ENCODE peak calls at places on chromosomes 4 and X, in ten cellular contexts. O is stomach, X is natural killer cell, S is mucosa of descending colon, Y is upper lobe of right lung, E is fibroblast of lung, D is astrocyte of the cerebellum, G is sigmoid colon, T is mesothelial cell of epicardium, R is GM13976. F is an unnamed sample.

GRCh38 chr4:111632752-111633151 is 512.5 kb upstream of the FAM241A start:
- DNase-seq in D (no peak), X (no peak), Y (no peak), G (no peak), O (no peak), S (no peak), R (no peak), E (peak), T (no peak), F (no peak)

GRCh38 chr4:123740236-123740635 is 343.6 kb downstream of the SPRY1 start:
- DNase-seq in T (no peak), E (no peak), D (no peak), Y (no peak), O (no peak), X (no peak), R (no peak), S (no peak), G (no peak), F (no peak)

GRCh38 chr4:159946983-159947645 is 844.2 kb downstream of the RAPGEF2 start:
- DNase-seq in T (no peak), X (no peak), R (peak), O (no peak), D (peak), E (peak), S (no peak), G (no peak), Y (no peak), F (no peak)

GRCh38 chrX:65987856-65988255 is 52.0 kb downstream of the VSIG4 start:
- DNase-seq in T (no peak), O (no peak), R (no peak), Y (no peak), X (no peak), G (no peak), E (no peak), D (no peak), S (no peak), F (no peak)

GRCh38 chr4:4541040-4541631 is 712 bp downstream of the STX18 start:
- DNase-seq in E (peak), G (no peak), X (peak), Y (peak), D (no peak), T (no peak), R (peak), S (no peak), O (peak), F (peak)

GRCh38 chrX:43552166-43552565 is 103.9 kb upstream of the MAOA start:
- DNase-seq in R (no peak), G (no peak), T (no peak), S (no peak), Y (no peak), O (no peak), E (no peak), X (no peak), D (no peak), F (no peak)

GRCh38 chr4:33724685-33725084 is 2519.6 kb downstream of the ARAP2 start:
- DNase-seq in D (no peak), Y (no peak), G (no peak), E (no peak), O (no peak), T (no peak), X (no peak), S (no peak), R (no peak), F (no peak)

GRCh38 chrX:77014655-77015377 is 432.4 kb upstream of the FGF16 start:
- DNase-seq in S (no peak), R (no peak), G (no peak), X (no peak), T (no peak), Y (no peak), E (no peak), D (peak), O (no peak), F (no peak)

GRCh38 chr4:4677825-4678522 is 136.1 kb upstream of the STX18 start:
- DNase-seq in R (no peak), G (no peak), E (peak), D (no peak), O (no peak), S (no peak), X (no peak), T (no peak), Y (no peak), F (no peak)

GRCh38 chr4:104395219-104395618 is 99.5 kb downstream of the CXXC4 start:
- DNase-seq in R (no peak), T (no peak), O (no peak), X (no peak), D (peak), G (no peak), E (peak), S (no peak), Y (no peak), F (no peak)

GRCh38 chr4:185831125-185831815 is 19.3 kb upstream of the SORBS2 start:
- DNase-seq in D (no peak), X (no peak), T (no peak), E (no peak), O (no peak), G (no peak), R (no peak), Y (no peak), S (no peak), F (no peak)

GRCh38 chr4:6541789-6542188 is 33.2 kb upstream of the MAN2B2 start:
- DNase-seq in T (no peak), D (no peak), X (no peak), R (no peak), O (no peak), S (no peak), Y (no peak), E (no peak), G (no peak), F (no peak)

GRCh38 chr4:147901388-147901787 is 169.5 kb downstream of the ARHGAP10 start:
- DNase-seq in D (no peak), Y (no peak), T (no peak), G (no peak), R (no peak), O (no peak), S (no peak), E (no peak), X (no peak), F (no peak)

DNA sequence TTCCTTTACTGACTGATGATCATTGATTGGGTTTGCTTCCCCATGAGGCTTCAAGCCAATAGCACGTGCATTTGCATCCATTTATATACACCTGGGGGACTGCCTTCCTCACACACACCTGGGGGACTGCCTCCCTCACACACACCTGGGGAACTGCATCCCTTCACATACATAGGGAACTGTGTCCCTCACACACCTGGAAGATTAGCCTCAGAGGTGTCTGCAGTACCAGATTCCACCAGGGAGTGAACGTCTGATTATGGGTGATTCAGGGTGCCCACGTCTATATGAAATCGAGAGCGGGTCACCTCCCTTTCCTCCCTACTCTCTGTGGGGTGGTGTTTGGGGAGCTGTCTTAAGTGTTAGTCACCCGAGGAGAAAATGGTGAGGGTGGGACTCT is 16.9 kb downstream of the CD99 start:
- DNase-seq in G (no peak), R (no peak), D (no peak), X (no peak), T (no peak), Y (no peak), O (no peak), E (no peak), S (no peak), F (peak)
- TF ChIP-seq CTCF in G (no peak), R (no peak), D (no peak), X (no peak), T (no peak), Y (no peak), O (no peak), E (no peak), S (no peak), F (peak)

DNA sequence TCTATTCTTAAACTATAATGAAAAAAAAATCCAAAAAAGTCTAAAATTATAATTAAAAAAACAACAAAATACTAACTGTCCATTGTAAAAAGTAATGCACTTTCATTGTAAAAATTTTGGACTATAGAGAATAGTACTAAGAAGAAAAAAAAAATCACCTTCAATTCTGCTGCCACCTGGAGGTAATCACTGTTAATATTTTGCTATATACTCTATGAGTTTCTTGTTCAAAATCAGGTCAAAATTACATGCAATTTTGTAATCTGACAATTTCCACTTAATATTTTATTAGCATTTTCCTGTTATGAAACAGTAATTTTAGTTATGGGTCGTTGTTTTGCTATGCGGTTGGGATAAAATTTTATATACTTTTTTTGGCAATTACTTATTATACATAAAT is 62.0 kb downstream of the HTT start:
- DNase-seq in T (no peak), E (peak), G (no peak), D (peak), O (no peak), X (no peak), Y (no peak), R (no peak), S (no peak), F (no peak)
- TF ChIP-seq CTCF in T (peak), E (no peak), G (no peak), D (no peak), O (peak), X (peak), Y (peak), R (no peak), S (no peak), F (peak)

GRCh38 chrX:26788402-26788998 is 572.5 kb downstream of the MAGEB5 start:
- DNase-seq in G (no peak), O (no peak), Y (no peak), T (no peak), D (no peak), E (peak), X (no peak), R (no peak), S (no peak), F (no peak)

GRCh38 chrX:26778320-26778888 is 562.4 kb downstream of the MAGEB5 start:
- DNase-seq in S (no peak), E (no peak), T (no peak), D (no peak), O (no peak), X (no peak), Y (no peak), R (no peak), G (no peak), F (no peak)

GRCh38 chrX:26783512-26784225 is 567.7 kb downstream of the MAGEB5 start:
- DNase-seq in O (peak), S (no peak), G (no peak), R (no peak), X (no peak), Y (no peak), E (peak), D (peak), T (no peak), F (no peak)
- TF ChIP-seq CTCF in O (no peak), S (no peak), G (no peak), R (peak), X (no peak), Y (peak), E (peak), D (peak), T (peak), F (peak)

DNA sequence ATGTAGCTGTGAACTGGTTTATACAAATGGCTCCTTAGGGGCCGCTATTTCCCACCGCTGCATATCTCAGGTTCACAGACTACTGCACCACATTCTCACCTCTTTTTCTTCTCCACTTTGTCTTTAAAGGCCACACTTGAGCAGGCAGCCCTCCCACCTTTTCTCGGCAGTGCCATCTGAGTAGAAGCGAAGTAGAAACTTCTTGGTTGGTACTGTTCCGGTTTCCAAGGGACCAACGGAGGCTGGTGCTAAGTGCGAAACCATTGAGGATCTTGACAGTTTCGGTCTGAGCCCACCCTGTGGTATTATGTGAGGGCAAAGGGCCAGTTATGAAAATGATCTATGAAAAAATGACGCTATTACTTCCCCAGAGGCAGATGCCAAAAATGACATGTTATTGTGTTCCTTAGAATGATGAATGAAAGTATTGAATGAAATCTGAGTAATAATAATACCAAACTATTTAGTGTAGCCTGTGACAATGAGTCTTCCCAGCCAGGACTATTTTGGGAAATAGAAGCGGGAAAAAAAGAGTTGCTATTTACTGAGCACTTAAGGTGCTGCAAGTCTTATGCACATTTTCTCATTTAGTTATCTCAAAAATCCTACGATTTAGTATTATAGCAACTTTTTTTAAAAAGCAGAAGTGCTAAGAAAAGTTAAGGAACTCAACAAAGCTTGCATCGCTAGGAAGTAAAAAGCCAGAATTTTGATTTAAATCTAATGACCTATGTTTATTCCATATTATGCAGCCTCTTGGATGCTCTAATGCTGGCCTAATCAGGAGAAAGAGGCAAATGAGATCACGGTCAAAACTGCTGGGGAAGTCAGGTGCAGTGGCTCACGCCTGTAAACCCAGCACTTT is 29.6 kb upstream of the CHRNA9 start:
- DNase-seq in G (peak), R (peak), S (no peak), D (no peak), Y (no peak), E (no peak), O (no peak), T (no peak), X (peak), F (no peak)
- TF ChIP-seq CTCF in G (no peak), R (no peak), S (no peak), D (no peak), Y (no peak), E (no peak), O (no peak), T (no peak), X (no peak), F (no peak)

GRCh38 chr4:188971125-188971524 is 831.9 kb downstream of the TRIML1 start:
- DNase-seq in G (no peak), X (no peak), O (no peak), Y (no peak), E (peak), S (no peak), T (no peak), D (no peak), R (no peak), F (no peak)
- TF ChIP-seq CTCF in G (no peak), X (no peak), O (no peak), Y (peak), E (peak), S (no peak), T (no peak), D (peak), R (no peak), F (no peak)

GRCh38 chrX:132071260-132071659 is 48.2 kb downstream of the STK26 start:
- DNase-seq in O (no peak), R (no peak), Y (no peak), S (no peak), G (no peak), D (no peak), X (no peak), E (peak), T (no peak), F (no peak)
- TF ChIP-seq CTCF in O (peak), R (no peak), Y (peak), S (no peak), G (no peak), D (no peak), X (peak), E (no peak), T (peak), F (no peak)

GRCh38 chrX:119791437-119792231 is at the start of gene RPL39:
- DNase-seq in X (peak), D (peak), E (peak), R (peak), S (peak), T (peak), O (peak), Y (peak), G (peak), F (peak)

GRCh38 chrX:119790977-119791436 is 423 bp downstream of the RPL39 start:
- DNase-seq in X (no peak), G (no peak), E (peak), Y (no peak), T (no peak), O (no peak), S (peak), D (peak), R (peak), F (no peak)
- TF ChIP-seq CTCF in X (no peak), G (no peak), E (peak), Y (peak), T (no peak), O (no peak), S (no peak), D (peak), R (peak), F (no peak)

DNA sequence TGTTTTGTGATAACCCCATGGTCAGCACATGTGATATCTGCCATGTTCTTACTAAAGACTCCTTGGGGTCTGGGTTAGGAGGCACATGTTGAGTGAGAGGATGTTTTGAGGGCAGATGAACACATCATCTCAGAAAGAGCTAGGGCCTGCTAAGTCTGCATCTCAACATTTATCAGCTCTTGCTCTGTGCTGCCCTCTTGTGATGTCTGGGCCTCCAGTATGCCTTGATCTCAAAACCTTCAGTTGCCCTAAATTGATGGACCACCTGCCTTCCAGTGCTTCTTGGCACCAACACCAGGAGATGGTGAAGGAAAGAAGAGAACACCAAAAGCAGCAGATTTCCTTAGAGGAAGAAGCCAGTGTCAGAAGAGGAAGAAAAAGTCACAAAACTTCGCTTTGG is 22.5 kb downstream of the MID1 start:
- DNase-seq in X (no peak), O (no peak), G (no peak), T (no peak), D (no peak), R (peak), Y (no peak), S (no peak), E (peak), F (no peak)
- TF ChIP-seq CTCF in X (no peak), O (no peak), G (no peak), T (no peak), D (peak), R (peak), Y (peak), S (no peak), E (peak), F (no peak)

GRCh38 chr4:83781434-83781833 is 245.5 kb downstream of the GPAT3 start:
- DNase-seq in T (no peak), X (no peak), O (no peak), E (no peak), D (no peak), S (no peak), Y (no peak), G (no peak), R (no peak), F (no peak)

GRCh38 chr4:83780334-83780733 is 244.4 kb downstream of the GPAT3 start:
- DNase-seq in E (no peak), O (no peak), Y (no peak), T (no peak), X (no peak), S (no peak), D (no peak), R (no peak), G (no peak), F (no peak)

GRCh38 chr4:83785906-83786305 is 250.0 kb downstream of the GPAT3 start:
- DNase-seq in O (no peak), X (no peak), S (no peak), G (no peak), R (no peak), Y (no peak), T (no peak), E (no peak), D (no peak), F (no peak)

GRCh38 chr4:83783179-83783578 is 247.3 kb downstream of the GPAT3 start:
- DNase-seq in R (no peak), G (no peak), X (no peak), E (no peak), Y (no peak), D (no peak), T (no peak), O (no peak), S (no peak), F (no peak)

GRCh38 chr4:83782591-83782990 is 246.7 kb downstream of the GPAT3 start:
- DNase-seq in X (no peak), O (no peak), G (no peak), D (no peak), T (no peak), E (no peak), S (no peak), Y (no peak), R (no peak), F (no peak)
- TF ChIP-seq CTCF in X (no peak), O (no peak), G (no peak), D (no peak), T (no peak), E (no peak), S (no peak), Y (no peak), R (no peak), F (no peak)

F was measured in CD14-positive monocyte.